ENCODE peak calls at places on chromosomes 11 and 22, in five cellular contexts. Q is WTC11, G is Peyer's patch, P is activated gamma-delta T cell treated with Interleukin-2 at 50 U/mL for 16 hours, H is astrocyte of the spinal cord. X is an unnamed sample.

GRCh38 chr22:22810471-22810870 is 77.1 kb upstream of the IGLL5 start:
- DNase-seq in Q (no peak), H (no peak), P (no peak), G (no peak), X (no peak)

GRCh38 chr11:125338886-125339811 is 156.9 kb downstream of the FEZ1 start:
- DNase-seq in G (no peak), P (no peak), Q (no peak), H (peak), X (no peak)

GRCh38 chr11:131815631-131816030 is 445.2 kb downstream of the NTM start:
- DNase-seq in H (no peak), G (no peak), P (no peak), Q (peak), X (peak)

GRCh38 chr11:69750875-69751597 is 24.1 kb downstream of the FGF4 start:
- DNase-seq in P (no peak), H (no peak), G (no peak), Q (no peak), X (no peak)

GRCh38 chr11:1937616-1938342 is 9.4 kb upstream of the MRPL23 start:
- DNase-seq in Q (peak), G (no peak), P (peak), H (no peak), X (peak)

GRCh38 chr11:121889168-121889567 is 226.8 kb downstream of the BLID start:
- DNase-seq in P (no peak), Q (no peak), H (no peak), G (no peak), X (no peak)

GRCh38 chr11:69209936-69210659 is 54.4 kb downstream of the SMIM38 start:
- DNase-seq in P (no peak), H (no peak), G (no peak), Q (peak), X (peak)

GRCh38 chr11:71447791-71448256 is 369 bp downstream of the DHCR7 start:
- DNase-seq in G (peak), H (peak), P (peak), Q (peak), X (peak)

GRCh38 chr22:37342065-37342464 is 59.8 kb downstream of the CYTH4 start:
- DNase-seq in P (no peak), G (no peak), H (no peak), Q (no peak), X (no peak)

GRCh38 chr11:69172674-69173073 is 16.9 kb downstream of the SMIM38 start:
- DNase-seq in G (no peak), Q (no peak), H (no peak), P (no peak), X (no peak)

GRCh38 chr11:61746654-61747388 is 5.6 kb upstream of the MYRF start:
- DNase-seq in H (no peak), Q (no peak), P (no peak), G (no peak), X (no peak)

GRCh38 chr11:13928566-13929251 is 33.8 kb upstream of the SPON1 start:
- DNase-seq in G (no peak), Q (no peak), P (no peak), H (peak), X (peak)

GRCh38 chr11:3165152-3165705 is at the start of gene OSBPL5:
- DNase-seq in H (peak), P (peak), Q (peak), G (peak), X (peak)

GRCh38 chr11:34623463-34623862 is 2.6 kb downstream of the EHF start:
- DNase-seq in P (no peak), G (no peak), Q (no peak), H (no peak), X (no peak)

GRCh38 chr22:20062766-20063083 is 17.3 kb upstream of the DGCR8 start:
- DNase-seq in G (no peak), Q (no peak), P (no peak), H (peak), X (no peak)

GRCh38 chr11:86484164-86484794 is 109.6 kb downstream of the CCDC81 start:
- DNase-seq in P (no peak), G (no peak), Q (no peak), H (peak), X (no peak)

GRCh38 chr11:66768818-66769217 is 39.8 kb upstream of the SPTBN2 start:
- DNase-seq in G (no peak), Q (no peak), H (no peak), P (no peak), X (no peak)

GRCh38 chr11:1560011-1560579 is 12.0 kb downstream of the DUSP8 start:
- DNase-seq in G (peak), Q (no peak), P (no peak), H (no peak), X (no peak)

GRCh38 chr11:65438257-65439151 is 15.9 kb downstream of the NEAT1 start:
- DNase-seq in P (no peak), Q (no peak), G (no peak), H (peak), X (no peak)

GRCh38 chr11:134069426-134069921 is 602 bp downstream of the JAM3 start:
- DNase-seq in G (no peak), P (no peak), Q (peak), H (peak), X (no peak)

GRCh38 chr11:71080239-71081097 is 171.9 kb downstream of the SHANK2 start:
- DNase-seq in Q (peak), H (peak), G (peak), P (no peak), X (peak)

GRCh38 chr11:61955031-61955415 is 4.9 kb downstream of the BEST1 start:
- DNase-seq in H (peak), G (no peak), Q (peak), P (no peak), X (peak)

GRCh38 chr22:32528316-32528715 is 53.7 kb downstream of the FBXO7 start:
- DNase-seq in Q (no peak), P (no peak), H (no peak), G (no peak), X (no peak)

GRCh38 chr22:50418624-50419023 is 56.2 kb downstream of the SBF1 start:
- DNase-seq in Q (no peak), P (no peak), G (no peak), H (no peak), X (no peak)

GRCh38 chr22:35705141-35705540 is 12.5 kb upstream of the APOL5 start:
- DNase-seq in G (no peak), Q (no peak), P (no peak), H (peak), X (no peak)

GRCh38 chr11:65479184-65480145 is 19.4 kb upstream of the MALAT1 start:
- DNase-seq in G (no peak), P (no peak), Q (peak), H (peak), X (peak)

GRCh38 chr11:61439615-61440014 is 9.7 kb downstream of the SDHAF2 start:
- DNase-seq in P (no peak), H (no peak), G (no peak), Q (no peak), X (no peak)

GRCh38 chr11:110855246-110855645 is 143.0 kb upstream of the ARHGAP20 start:
- DNase-seq in P (no peak), H (no peak), Q (no peak), G (no peak), X (no peak)

GRCh38 chr11:59141673-59142460 is 789 bp upstream of the FAM111A start:
- DNase-seq in Q (no peak), H (peak), P (no peak), G (no peak), X (no peak)

GRCh38 chr11:60514055-60514454 is 1.1 kb upstream of the MS4A13 start:
- DNase-seq in G (no peak), Q (no peak), H (no peak), P (no peak), X (no peak)

GRCh38 chr11:26095340-26095739 is 236.6 kb upstream of the ANO3 start:
- DNase-seq in G (no peak), P (no peak), Q (no peak), H (no peak), X (no peak)

GRCh38 chr22:17999851-18000250 is 24.5 kb downstream of the MICAL3 start:
- DNase-seq in Q (no peak), G (no peak), P (no peak), H (no peak), X (no peak)

GRCh38 chr11:75328426-75329277 is 22.8 kb downstream of the ARRB1 start:
- DNase-seq in P (peak), H (peak), Q (peak), G (peak), X (peak)

GRCh38 chr11:27392278-27392677 is 29.3 kb upstream of the CCDC34 start:
- DNase-seq in Q (no peak), G (no peak), H (no peak), P (no peak), X (no peak)

GRCh38 chr22:50600967-50601668 is 525 bp downstream of the MAPK8IP2 start:
- DNase-seq in Q (no peak), H (no peak), G (no peak), P (no peak), X (peak)

GRCh38 chr22:16965560-16965959 is 42.5 kb downstream of the GAB4 start:
- DNase-seq in G (no peak), Q (no peak), P (no peak), H (no peak), X (no peak)